ENCODE peak calls at places on chromosome 22, in four cellular contexts. E is fibroblast of lung, K is choroid plexus epithelial cell, O is GM20000. S is an unnamed sample.

GRCh38 chr22:49199224-49199623 is 628.4 kb downstream of the BRD1 start:
- DNase-seq in E (no peak), K (no peak), O (no peak), S (peak; percentile 32)

GRCh38 chr22:30226192-30226832 is 20.2 kb downstream of the LIF start:
- DNase-seq in E (no peak), K (no peak), O (no peak), S (no peak)

GRCh38 chr22:29053048-29053702 is 8.5 kb downstream of the C22orf31 start:
- DNase-seq in E (no peak), K (no peak), O (no peak), S (no peak)

GRCh38 chr22:26325641-26326040 is 103.4 kb upstream of the ASPHD2 start:
- DNase-seq in E (no peak), K (no peak), O (no peak), S (no peak)

GRCh38 chr22:49765091-49765771 is 62.4 kb downstream of the BRD1 start:
- DNase-seq in E (no peak), K (no peak), O (no peak), S (peak; percentile 65)

GRCh38 chr22:20839837-20840645 is 18.6 kb downstream of the PI4KA start:
- DNase-seq in E (no peak), K (no peak), O (no peak), S (no peak)

GRCh38 chr22:47316020-47316419 is 553.6 kb downstream of the TBC1D22A start:
- DNase-seq in E (no peak), K (no peak), O (no peak), S (no peak)

GRCh38 chr22:32123657-32124056 is 35.4 kb downstream of the C22orf42 start:
- DNase-seq in E (no peak), K (no peak), O (no peak), S (no peak)

GRCh38 chr22:23684561-23685031 is 6.2 kb upstream of the RGL4 start:
- DNase-seq in E (peak; percentile 49), K (no peak), O (no peak), S (no peak)

GRCh38 chr22:40597541-40598453 is 38.7 kb downstream of the MRTFA start:
- DNase-seq in E (peak; percentile 40), K (peak; percentile 27), O (no peak), S (no peak)

GRCh38 chr22:46551996-46552395 is 14.6 kb upstream of the CELSR1 start:
- DNase-seq in E (no peak), K (no peak), O (no peak), S (no peak)

GRCh38 chr22:46457502-46458488 is 79.6 kb downstream of the CELSR1 start:
- DNase-seq in E (no peak), K (peak; percentile 7), O (no peak), S (no peak)

GRCh38 chr22:29207231-29207550 is 1.5 kb downstream of the EMID1 start:
- DNase-seq in E (no peak), K (no peak), O (no peak), S (no peak)

GRCh38 chr22:27377901-27378300 is 423.7 kb downstream of the MN1 start:
- DNase-seq in E (no peak), K (peak; percentile 57), O (no peak), S (no peak)

GRCh38 chr22:25370322-25370721 is 150.9 kb downstream of the CRYBB2 start:
- DNase-seq in E (no peak), K (no peak), O (no peak), S (no peak)

GRCh38 chr22:46752286-46752685 is 10.2 kb upstream of the TBC1D22A start:
- DNase-seq in E (no peak), K (no peak), O (no peak), S (no peak)

GRCh38 chr22:30238661-30239420 is 7.7 kb downstream of the LIF start:
- DNase-seq in E (peak; percentile 78), K (peak; percentile 89), O (no peak), S (no peak)

GRCh38 chr22:39942433-39943213 is 17.6 kb upstream of the TMA7B start:
- DNase-seq in E (no peak), K (no peak), O (no peak), S (no peak)

GRCh38 chr22:30752771-30753170 is 58.1 kb downstream of the OSBP2 start:
- DNase-seq in E (no peak), K (no peak), O (no peak), S (no peak)

GRCh38 chr22:32987081-32987631 is 71.0 kb downstream of the SYN3 start:
- DNase-seq in E (peak; percentile 7), K (no peak), O (no peak), S (no peak)

GRCh38 chr22:27487600-27488450 is 313.7 kb downstream of the MN1 start:
- DNase-seq in E (peak; percentile 52), K (peak; percentile 71), O (no peak), S (no peak)

GRCh38 chr22:35656284-35656752 is 8.1 kb downstream of the APOL6 start:
- DNase-seq in E (no peak), K (peak; percentile 35), O (no peak), S (no peak)

GRCh38 chr22:46687045-46687444 is 51.0 kb downstream of the CERK start:
- DNase-seq in E (no peak), K (no peak), O (no peak), S (no peak)

GRCh38 chr22:44129614-44129976 is 51.1 kb upstream of the PARVG start:
- DNase-seq in E (peak; percentile 29), K (peak; percentile 22), O (no peak), S (no peak)

GRCh38 chr22:42301072-42301741 is 30.8 kb upstream of the TCF20 start:
- DNase-seq in E (no peak), K (no peak), O (no peak), S (no peak)

GRCh38 chr22:37194750-37195149 is 6.7 kb upstream of the C1QTNF6 start:
- DNase-seq in E (no peak), K (no peak), O (no peak), S (no peak)

GRCh38 chr22:37195921-37196320 is 7.9 kb upstream of the C1QTNF6 start:
- DNase-seq in E (no peak), K (no peak), O (no peak), S (no peak)

GRCh38 chr22:37197451-37198289 is 9.6 kb upstream of the C1QTNF6 start:
- DNase-seq in E (no peak), K (peak; percentile 79), O (no peak), S (no peak)

GRCh38 chr22:37198290-37199102 is 10.4 kb upstream of the C1QTNF6 start:
- DNase-seq in E (peak; percentile 67), K (peak; percentile 78), O (peak; percentile 86), S (peak; percentile 90)

GRCh38 chr22:37196539-37197450 is 8.7 kb upstream of the C1QTNF6 start:
- DNase-seq in E (peak; percentile 87), K (peak; percentile 77), O (no peak), S (no peak)
- TF ChIP-seq CTCF in E (no peak), K (peak; percentile 25), O (no peak), S (no peak)

DNA sequence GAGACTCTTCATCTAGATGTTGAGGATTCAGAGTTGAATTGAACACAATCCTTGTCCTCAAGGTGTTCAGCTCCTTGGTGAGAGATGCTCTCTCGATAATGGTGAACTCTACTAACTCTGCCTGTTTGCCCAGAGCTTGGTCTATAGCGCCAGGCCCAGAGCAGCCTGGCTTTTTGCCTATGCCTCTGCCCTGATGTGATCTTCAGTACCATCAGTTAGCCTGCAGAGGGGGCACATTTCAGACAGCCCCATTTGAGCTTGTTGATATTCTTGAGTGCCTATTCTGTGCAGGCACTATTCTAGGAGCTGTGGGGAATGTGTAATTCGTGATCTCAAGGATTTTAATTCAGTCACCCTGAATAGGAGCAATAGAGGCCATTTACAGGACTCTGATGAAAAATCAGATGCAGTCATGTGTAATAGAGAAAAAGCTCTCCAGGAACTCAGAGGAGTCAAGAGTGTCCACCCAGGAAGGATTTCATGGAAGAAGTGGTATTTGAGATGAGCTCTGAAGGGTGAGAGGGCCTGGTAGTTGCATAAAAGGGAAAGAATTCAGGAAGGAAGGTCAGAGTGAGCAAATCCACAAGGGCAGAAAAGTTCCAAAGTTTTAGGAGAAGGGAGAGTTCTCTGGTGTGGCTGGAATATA is 19.3 kb downstream of the GTPBP1 start:
- DNase-seq in E (peak; percentile 50), K (peak; percentile 66), O (no peak), S (no peak)
- TF ChIP-seq CTCF in E (peak; percentile 59), K (peak; percentile 73), O (no peak), S (peak; percentile 67)

GRCh38 chr22:37609240-37610152 is 862 bp downstream of the GGA1 start:
- DNase-seq in E (no peak), K (no peak), O (peak; percentile 65), S (no peak)

GRCh38 chr22:37607912-37608476 is 640 bp upstream of the GGA1 start:
- DNase-seq in E (no peak), K (no peak), O (peak; percentile 25), S (no peak)

GRCh38 chr22:37607010-37607911 is 1.4 kb upstream of the GGA1 start:
- DNase-seq in E (peak; percentile 44), K (peak; percentile 72), O (peak; percentile 85), S (peak; percentile 94)

GRCh38 chr22:37610480-37611148 is 2.0 kb downstream of the GGA1 start:
- DNase-seq in E (no peak), K (no peak), O (no peak), S (no peak)

GRCh38 chr22:37608477-37609239 is at the start of gene GGA1:
- DNase-seq in E (peak; percentile 98), K (peak; percentile 98), O (peak; percentile 98), S (peak; percentile 93)
- TF ChIP-seq CTCF in E (no peak), K (no peak), O (no peak), S (peak; percentile 40)

DNA sequence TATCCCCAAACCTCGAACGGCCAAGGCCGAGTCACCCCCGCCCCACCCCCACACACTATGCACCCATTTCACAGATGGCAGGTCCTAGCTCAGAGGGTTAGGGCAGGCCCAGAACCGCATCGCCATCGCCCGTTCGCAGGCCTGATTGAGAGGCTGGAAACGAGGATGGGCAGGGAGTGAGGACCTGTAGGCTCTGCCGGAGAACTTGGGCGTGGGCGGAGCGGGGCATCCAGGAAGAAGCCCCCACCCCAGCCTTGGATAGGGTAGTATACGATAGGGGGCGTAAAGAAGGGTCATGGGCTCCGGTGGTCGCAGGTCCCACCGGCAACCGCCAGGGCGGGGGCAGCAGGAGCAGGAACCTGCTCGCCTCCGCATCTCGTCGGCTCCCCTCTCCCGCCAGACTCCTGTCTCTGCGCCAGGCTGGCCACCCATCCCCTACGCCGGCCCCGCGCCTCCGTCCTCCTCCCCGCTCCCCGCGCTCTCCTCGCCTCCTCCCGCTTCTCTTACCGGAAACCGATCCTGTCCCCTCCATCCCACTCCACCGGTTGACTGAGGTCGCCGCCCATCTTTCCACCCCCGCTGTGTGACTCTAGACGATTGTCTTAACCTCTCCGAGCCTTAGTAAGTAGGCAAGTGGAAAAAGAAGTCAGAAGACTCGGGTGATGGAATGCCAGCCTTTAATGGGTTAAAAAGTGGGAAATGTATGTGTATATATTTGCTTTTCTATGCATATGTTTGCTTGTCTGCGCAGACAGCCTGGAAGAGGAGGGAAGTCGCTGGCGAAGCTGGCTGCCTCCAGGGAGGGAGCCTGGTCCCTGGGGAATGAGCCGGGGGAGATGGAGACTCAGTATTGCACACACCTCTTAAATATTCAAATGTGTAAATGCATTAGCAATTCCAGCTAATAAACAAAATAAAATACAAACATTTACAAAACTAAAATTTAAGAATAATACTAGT is 52.8 kb downstream of the CYTH4 start:
- DNase-seq in E (no peak), K (no peak), O (no peak), S (no peak)
- TF ChIP-seq CTCF in E (no peak), K (no peak), O (no peak), S (peak; percentile 52)